ENCODE peak calls at places on chromosomes 7 and 10, in eight cellular contexts. W, Z, J, U, G, X, F and T are unnamed samples.

GRCh38 chr7:1537631-1538412 is 7.3 kb downstream of the MAFK start:
- DNase-seq in X (peak), Z (peak), W (peak), U (peak), J (peak), F (peak), G (no peak), T (no peak)

GRCh38 chr10:109961181-109962001 is 38.1 kb upstream of the XPNPEP1 start:
- DNase-seq in W (no peak), J (no peak), X (no peak), U (no peak), Z (no peak), F (no peak), G (no peak), T (no peak)

GRCh38 chr10:111316607-111317006 is 239.8 kb downstream of the ADRA2A start:
- DNase-seq in W (no peak), J (no peak), G (no peak), X (no peak), Z (no peak), F (no peak), U (no peak), T (no peak)

GRCh38 chr10:102642553-102643345 is 1.5 kb upstream of the TRIM8 start:
- DNase-seq in F (peak), W (peak), X (peak), J (no peak), G (peak), Z (peak), U (peak), T (no peak)

GRCh38 chr7:135847242-135847641 is 98.6 kb upstream of the FAM180A start:
- DNase-seq in U (no peak), Z (no peak), J (no peak), W (no peak), X (no peak), G (no peak), F (no peak), T (no peak)

GRCh38 chr10:71889388-71889987 is 38.4 kb upstream of the PSAP start:
- DNase-seq in U (no peak), X (no peak), W (no peak), J (no peak), G (no peak), F (no peak), Z (no peak), T (no peak)

GRCh38 chr7:136033413-136034031 is 56.4 kb upstream of the MTPN start:
- DNase-seq in W (peak), U (no peak), G (no peak), J (no peak), Z (no peak), X (no peak), F (no peak), T (no peak)

GRCh38 chr10:110219884-110220283 is 12.5 kb downstream of the MXI1 start:
- DNase-seq in G (no peak), J (no peak), W (no peak), Z (no peak), U (no peak), X (no peak), F (no peak), T (no peak)

GRCh38 chr7:142889825-142890224 is 4.3 kb upstream of the TRPV6 start:
- DNase-seq in F (no peak), G (no peak), J (peak), U (no peak), Z (no peak), W (no peak), X (no peak), T (no peak)

GRCh38 chr7:30709549-30709948 is 27.3 kb upstream of the CRHR2 start:
- DNase-seq in X (no peak), G (no peak), Z (no peak), F (peak), J (no peak), U (no peak), W (no peak), T (no peak)

GRCh38 chr7:149690688-149691446 is 82.5 kb downstream of the ZNF467 start:
- DNase-seq in J (no peak), X (no peak), F (no peak), W (peak), G (no peak), U (peak), Z (no peak), T (no peak)

GRCh38 chr7:28922618-28923331 is 35.4 kb downstream of the TRIL start:
- DNase-seq in U (peak), G (no peak), F (peak), J (no peak), X (peak), W (peak), Z (no peak), T (peak)

GRCh38 chr7:94049615-94050014 is 45.5 kb upstream of the BET1 start:
- DNase-seq in W (no peak), F (no peak), X (no peak), J (no peak), Z (no peak), G (no peak), U (no peak), T (no peak)

GRCh38 chr10:8065651-8066050 is 11.2 kb downstream of the GATA3 start:
- DNase-seq in U (no peak), W (no peak), X (no peak), F (no peak), G (no peak), J (no peak), Z (no peak), T (no peak)

GRCh38 chr7:79504607-79505389 is 51.3 kb upstream of the MAGI2 start:
- DNase-seq in F (no peak), U (no peak), J (no peak), G (no peak), W (peak), X (no peak), Z (no peak), T (no peak)

GRCh38 chr7:92716825-92717580 is 119.4 kb downstream of the CDK6 start:
- DNase-seq in J (no peak), U (no peak), W (no peak), F (no peak), G (no peak), X (no peak), Z (no peak), T (no peak)

GRCh38 chr10:97072851-97073665 is 112.7 kb downstream of the SLIT1 start:
- DNase-seq in W (peak), U (peak), F (peak), J (peak), X (peak), G (no peak), Z (no peak), T (peak)

GRCh38 chr7:157503229-157503628 is 166.4 kb downstream of the DNAJB6 start:
- DNase-seq in G (no peak), X (no peak), F (peak), Z (no peak), W (no peak), U (no peak), J (peak), T (no peak)

GRCh38 chr10:3786295-3786981 is 1.4 kb upstream of the KLF6 start:
- DNase-seq in G (no peak), W (peak), J (no peak), Z (peak), U (peak), F (peak), X (peak), T (no peak)

GRCh38 chr10:6416892-6417512 is 163.1 kb downstream of the PRKCQ start:
- DNase-seq in F (no peak), Z (no peak), U (no peak), J (no peak), W (peak), G (no peak), X (no peak), T (peak)

GRCh38 chr7:132455306-132455705 is 121.0 kb downstream of the PLXNA4 start:
- DNase-seq in Z (no peak), X (no peak), J (no peak), G (no peak), U (peak), F (no peak), W (no peak), T (no peak)

GRCh38 chr10:12728569-12728968 is 272.9 kb downstream of the CCDC3 start:
- DNase-seq in X (no peak), Z (no peak), U (no peak), W (peak), J (no peak), F (no peak), G (no peak), T (no peak)

GRCh38 chr7:36441344-36442022 is 51.8 kb downstream of the ANLN start:
- DNase-seq in W (no peak), G (no peak), U (no peak), X (no peak), Z (no peak), J (no peak), F (no peak), T (no peak)

GRCh38 chr7:15175103-15175502 is 272.6 kb upstream of the DGKB start:
- DNase-seq in G (no peak), F (no peak), W (no peak), U (no peak), Z (no peak), X (no peak), J (no peak), T (no peak)

GRCh38 chr10:91799580-91799975 is 1.4 kb downstream of the TNKS2 start:
- DNase-seq in W (no peak), U (no peak), J (no peak), X (no peak), Z (no peak), F (no peak), G (no peak), T (no peak)

GRCh38 chr7:106448992-106449859 is 164.4 kb upstream of the NAMPT start:
- DNase-seq in J (no peak), W (no peak), F (no peak), X (no peak), Z (no peak), G (no peak), U (no peak), T (no peak)

GRCh38 chr7:102331536-102332275 is 24.5 kb downstream of the SPDYE6 start:
- DNase-seq in X (no peak), U (no peak), F (no peak), G (no peak), J (no peak), Z (no peak), W (no peak), T (no peak)

GRCh38 chr7:101952355-101953247 is 135.2 kb downstream of the CUX1 start:
- DNase-seq in X (no peak), J (no peak), U (no peak), G (no peak), F (no peak), W (peak), Z (no peak), T (no peak)

GRCh38 chr7:120407015-120407414 is 134.0 kb downstream of the KCND2 start:
- DNase-seq in F (no peak), U (no peak), G (no peak), W (peak), X (no peak), J (no peak), Z (no peak), T (no peak)

GRCh38 chr7:136530831-136531230 is 337.6 kb upstream of the CHRM2 start:
- DNase-seq in Z (no peak), X (no peak), W (no peak), U (no peak), F (no peak), J (no peak), G (no peak), T (no peak)

GRCh38 chr7:46544396-46545008 is 623.4 kb upstream of the IGFBP3 start:
- DNase-seq in J (no peak), F (no peak), G (no peak), X (no peak), U (no peak), Z (no peak), W (peak), T (no peak)

GRCh38 chr10:18313146-18313542 is 172.9 kb downstream of the CACNB2 start:
- DNase-seq in U (no peak), X (no peak), J (no peak), G (no peak), F (no peak), W (no peak), Z (no peak), T (no peak)

DNA sequence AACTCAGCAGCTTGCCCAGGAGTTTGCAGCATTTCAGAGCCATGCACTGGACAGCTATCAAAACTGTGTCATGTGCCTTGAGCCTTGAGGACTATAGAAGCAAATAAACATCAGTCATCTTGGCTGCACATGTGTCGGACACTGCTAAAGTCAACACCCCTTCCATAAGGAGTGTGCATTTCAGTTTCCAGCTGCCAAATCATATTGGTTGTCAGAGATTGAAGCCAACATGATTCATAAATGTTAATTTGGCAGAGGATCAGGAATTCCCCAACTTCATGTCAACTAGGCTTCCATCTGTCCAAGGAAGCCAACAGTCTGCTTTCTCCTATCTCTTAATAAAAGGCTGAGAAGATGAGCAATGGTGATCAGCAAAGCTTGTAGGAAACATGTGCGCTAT is 32.8 kb downstream of the SLC16A12 start:
- DNase-seq in G (no peak), F (no peak), W (peak), X (no peak), J (no peak), U (no peak), Z (no peak), T (no peak)
- TF ChIP-seq CTCF in G (no peak), F (no peak), W (no peak), X (no peak), J (no peak), U (no peak), Z (no peak), T (no peak)

GRCh38 chr7:17027803-17028163 is 146.0 kb upstream of the AGR3 start:
- DNase-seq in F (no peak), X (no peak), W (no peak), J (no peak), U (no peak), G (no peak), Z (no peak), T (no peak)

GRCh38 chr7:17027143-17027802 is 145.5 kb upstream of the AGR3 start:
- DNase-seq in G (no peak), X (no peak), W (peak), Z (no peak), U (no peak), J (no peak), F (no peak), T (no peak)

GRCh38 chr7:17030559-17030958 is 148.8 kb upstream of the AGR3 start:
- DNase-seq in G (no peak), X (no peak), W (no peak), Z (no peak), F (no peak), U (no peak), J (no peak), T (no peak)

GRCh38 chr7:17031903-17032551 is 150.2 kb upstream of the AGR3 start:
- DNase-seq in J (no peak), U (no peak), Z (no peak), X (no peak), F (no peak), W (no peak), G (no peak), T (no peak)

DNA sequence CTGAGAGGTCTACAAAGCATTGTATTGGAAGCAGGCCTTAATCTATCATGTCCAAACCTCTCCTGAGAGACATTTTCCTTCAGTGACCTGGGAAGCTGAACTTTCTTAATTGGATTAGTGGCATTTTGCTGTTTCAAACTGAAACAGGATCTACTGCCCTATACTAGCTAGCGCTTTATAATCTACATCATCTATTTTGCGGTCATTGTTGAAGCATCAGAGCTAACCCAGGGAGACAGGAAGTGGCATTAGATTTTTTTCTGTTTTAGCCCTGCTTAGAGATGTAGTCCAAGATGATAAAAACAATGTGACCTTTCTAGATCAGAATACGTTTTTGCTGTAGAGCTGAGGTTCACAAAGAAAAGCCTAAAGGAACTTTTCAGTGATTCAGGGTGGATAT is 147.4 kb upstream of the AGR3 start:
- DNase-seq in Z (no peak), F (no peak), X (no peak), G (no peak), W (no peak), J (no peak), U (no peak), T (no peak)
- TF ChIP-seq CTCF in Z (no peak), F (no peak), X (no peak), G (no peak), W (no peak), J (no peak), U (no peak), T (no peak)

GRCh38 chr10:15719899-15720634 is at the start of gene ITGA8:
- DNase-seq in X (no peak), G (no peak), Z (peak), U (peak), J (no peak), F (peak), W (peak), T (peak)
- TF ChIP-seq CTCF in X (peak), G (peak), Z (no peak), U (no peak), J (peak), F (peak), W (peak), T (no peak)

GRCh38 chr10:44966816-44967509 is 7.4 kb downstream of the RASSF4 start:
- DNase-seq in G (no peak), J (no peak), W (no peak), X (no peak), Z (no peak), U (no peak), F (peak), T (no peak)
- TF ChIP-seq CTCF in G (peak), J (peak), W (peak), X (no peak), Z (no peak), U (peak), F (peak), T (no peak)

GRCh38 chr7:117173001-117173400 is 149.9 kb downstream of the WNT2 start:
- DNase-seq in J (no peak), X (no peak), F (no peak), U (no peak), G (no peak), Z (no peak), W (no peak), T (no peak)

GRCh38 chr7:117169907-117170306 is 153.0 kb downstream of the WNT2 start:
- DNase-seq in W (no peak), U (no peak), Z (no peak), J (no peak), G (no peak), F (no peak), X (no peak), T (no peak)

GRCh38 chr7:117172283-117172682 is 150.6 kb downstream of the WNT2 start:
- DNase-seq in Z (no peak), F (no peak), U (no peak), X (no peak), J (no peak), W (no peak), G (no peak), T (no peak)

GRCh38 chr7:117176311-117176710 is 146.5 kb downstream of the WNT2 start:
- DNase-seq in J (no peak), G (no peak), Z (no peak), W (no peak), F (no peak), X (no peak), U (no peak), T (no peak)

GRCh38 chr7:117171106-117171505 is 151.8 kb downstream of the WNT2 start:
- DNase-seq in F (no peak), G (no peak), Z (no peak), W (no peak), X (no peak), J (no peak), U (no peak), T (no peak)
- TF ChIP-seq CTCF in F (no peak), G (peak), Z (no peak), W (no peak), X (no peak), J (no peak), U (no peak), T (no peak)

GRCh38 chr10:64863836-64864235 is 1342.6 kb downstream of the REEP3 start:
- DNase-seq in U (no peak), Z (no peak), X (no peak), F (no peak), J (no peak), G (no peak), W (no peak), T (no peak)

DNA sequence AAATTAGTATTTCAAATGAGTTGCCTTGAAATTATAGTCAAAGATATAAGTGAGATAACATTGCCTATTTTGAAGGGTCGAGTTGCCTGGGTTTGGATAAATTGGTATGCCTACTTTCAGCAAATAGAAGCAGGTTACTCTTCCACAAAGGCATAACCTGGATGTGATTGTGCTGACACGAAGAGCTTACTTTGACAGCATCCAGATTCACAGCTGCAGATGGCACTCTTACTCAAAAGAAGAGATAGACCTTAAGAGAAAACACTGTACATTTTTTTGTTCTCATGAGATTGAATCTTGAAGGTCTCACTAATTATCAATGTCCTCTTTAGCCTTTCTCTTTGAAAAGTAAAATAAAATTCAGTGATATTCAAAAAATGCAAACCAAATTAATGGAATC is 1338.7 kb downstream of the REEP3 start:
- DNase-seq in W (no peak), J (no peak), X (no peak), U (no peak), Z (no peak), G (no peak), F (no peak), T (no peak)
- TF ChIP-seq CTCF in W (no peak), J (no peak), X (no peak), U (no peak), Z (no peak), G (peak), F (no peak), T (no peak)

GRCh38 chr7:38632411-38632810 is 1.2 kb upstream of the AMPH start:
- DNase-seq in Z (no peak), J (no peak), G (no peak), X (no peak), U (peak), F (no peak), W (no peak), T (no peak)
- TF ChIP-seq CTCF in Z (no peak), J (peak), G (peak), X (no peak), U (peak), F (no peak), W (no peak), T (no peak)

GRCh38 chr10:43077421-43078171 is 727 bp downstream of the RET start:
- DNase-seq in F (no peak), W (no peak), X (no peak), G (no peak), Z (peak), U (no peak), J (no peak), T (no peak)

GRCh38 chr10:43074827-43075611 is 1.9 kb upstream of the RET start:
- DNase-seq in X (peak), J (no peak), W (no peak), G (peak), Z (peak), U (no peak), F (peak), T (no peak)

GRCh38 chr10:43075612-43076003 is 1.3 kb upstream of the RET start:
- DNase-seq in F (no peak), X (no peak), W (no peak), G (peak), J (no peak), U (peak), Z (peak), T (no peak)

GRCh38 chr10:43076876-43077420 is at the start of gene RET:
- DNase-seq in W (no peak), J (no peak), Z (peak), F (no peak), G (no peak), U (no peak), X (no peak), T (peak)

DNA sequence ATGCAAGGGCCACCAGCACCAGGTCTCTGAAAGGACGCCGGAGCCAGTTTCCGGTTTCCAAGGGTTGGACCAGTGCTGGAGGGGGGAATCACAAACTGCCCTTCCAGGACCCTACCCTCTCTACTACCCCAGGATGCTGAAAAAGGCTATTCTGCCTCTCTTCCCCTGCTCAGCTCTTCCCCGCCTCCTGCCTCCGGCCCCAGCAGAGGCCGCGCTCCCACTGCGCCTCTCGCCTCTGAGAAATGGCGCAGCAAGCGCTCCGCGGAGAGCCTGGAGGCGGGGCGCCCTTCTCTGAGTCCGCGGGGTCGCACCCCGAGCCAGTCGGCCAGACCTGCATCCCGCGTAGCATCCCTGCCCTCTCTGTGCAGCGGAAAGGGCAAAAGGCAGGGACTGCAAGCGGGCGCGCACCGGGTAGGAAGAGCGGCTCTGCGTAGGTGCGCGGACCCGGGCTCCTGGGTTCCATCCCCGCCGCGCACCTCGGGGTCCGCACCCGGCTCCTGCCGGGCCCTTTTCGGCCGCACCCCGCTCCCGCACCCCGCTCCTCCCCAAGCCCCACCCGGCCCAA is 476 bp upstream of the RET start:
- DNase-seq in W (no peak), U (no peak), J (no peak), F (no peak), G (no peak), X (no peak), Z (peak), T (no peak)
- TF ChIP-seq CTCF in W (no peak), U (no peak), J (no peak), F (no peak), G (no peak), X (no peak), Z (no peak), T (no peak)